ENCODE peak calls at places on chromosomes 6 and 20, in four cellular contexts. W is ascending aorta, P is choroid plexus epithelial cell, M is OCI-LY7. N is an unnamed sample.
A peak's percentile ranks its signal among the peaks of the same experiment; 100 is the strongest.

GRCh38 chr20:36482044-36482473 is 59.3 kb upstream of the MYL9 start:
- DNase-seq in P (no peak), M (no peak), W (peak; percentile 32), N (no peak)

GRCh38 chr6:115753446-115753845 is 307.2 kb downstream of the FRK start:
- DNase-seq in M (no peak), W (no peak), P (no peak), N (no peak)

GRCh38 chr20:4814696-4815252 is 93.1 kb downstream of the PRND start:
- DNase-seq in P (no peak), W (no peak), M (peak; percentile 87), N (no peak)

GRCh38 chr6:139732451-139732850 is 358.0 kb upstream of the CITED2 start:
- DNase-seq in P (peak; percentile 85), W (no peak), M (no peak), N (no peak)

GRCh38 chr20:25252686-25253421 is 5.0 kb downstream of the PYGB start:
- DNase-seq in P (no peak), M (no peak), W (no peak), N (no peak)

GRCh38 chr6:152127429-152128165 is 320.1 kb downstream of the ESR1 start:
- DNase-seq in P (no peak), W (no peak), M (no peak), N (no peak)

GRCh38 chr6:33812669-33813068 is 8.9 kb upstream of the MLN start:
- DNase-seq in P (peak; percentile 67), M (peak; percentile 39), W (no peak), N (no peak)

GRCh38 chr6:52285174-52286068 is 879 bp upstream of the MCM3 start:
- DNase-seq in W (no peak), M (peak; percentile 82), P (no peak), N (no peak)

GRCh38 chr6:5036309-5036708 is 32.5 kb upstream of the RPP40 start:
- DNase-seq in W (no peak), M (no peak), P (peak; percentile 67), N (no peak)

GRCh38 chr20:57505991-57506390 is 18.9 kb downstream of the CTCFL start:
- DNase-seq in P (no peak), W (no peak), M (no peak), N (no peak)

GRCh38 chr6:105359419-105360366 is 43.2 kb downstream of the PREP start:
- DNase-seq in M (no peak), W (no peak), P (peak; percentile 94), N (no peak)

GRCh38 chr6:97040355-97040860 is 115.9 kb downstream of the KLHL32 start:
- DNase-seq in P (no peak), W (no peak), M (no peak), N (no peak)

GRCh38 chr20:57580478-57581201 is 19.7 kb downstream of the PCK1 start:
- DNase-seq in W (no peak), M (no peak), P (no peak), N (no peak)

GRCh38 chr6:135331002-135331401 is 149.9 kb downstream of the MYB start:
- DNase-seq in W (no peak), P (peak; percentile 67), M (no peak), N (no peak)

GRCh38 chr6:28634406-28634757 is 108.7 kb downstream of the GPX5 start:
- DNase-seq in P (no peak), M (no peak), W (no peak), N (no peak)

GRCh38 chr6:137370871-137371633 is 123.1 kb downstream of the OLIG3 start:
- DNase-seq in W (no peak), P (no peak), M (peak; percentile 46), N (no peak)

GRCh38 chr20:5470943-5471342 is 154.2 kb upstream of the PROKR2 start:
- DNase-seq in P (no peak), M (no peak), W (no peak), N (no peak)

GRCh38 chr20:23106271-23106851 is 20.2 kb upstream of the CD93 start:
- DNase-seq in M (no peak), P (peak; percentile 60), W (no peak), N (no peak)

GRCh38 chr6:147700436-147701209 is 192.1 kb downstream of the SAMD5 start:
- DNase-seq in P (peak; percentile 21), W (no peak), M (no peak), N (no peak)

GRCh38 chr6:113995632-113996031 is 24.7 kb upstream of the HDAC2 start:
- DNase-seq in W (peak; percentile 11), M (no peak), P (peak; percentile 96), N (no peak)

DNA sequence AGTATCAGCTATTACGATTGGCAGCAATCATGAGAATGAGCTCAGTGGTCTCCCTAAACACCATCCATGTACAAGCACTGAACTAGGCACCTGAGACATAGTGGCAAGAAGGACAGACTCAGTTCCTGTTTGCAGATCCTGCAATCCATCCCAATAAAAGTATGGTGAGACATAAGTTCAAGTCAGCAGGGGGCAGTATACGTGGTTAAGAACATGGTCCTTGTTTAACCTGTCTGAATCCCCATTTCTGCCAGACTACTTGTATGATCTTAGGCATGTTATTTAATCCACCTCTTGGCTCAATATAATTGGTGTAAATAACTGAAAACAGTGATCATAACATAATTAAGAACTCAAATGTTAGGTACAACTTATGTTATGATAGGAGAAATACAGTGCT is 33.2 kb upstream of the PNISR start:
- DNase-seq in M (peak; percentile 43), P (peak; percentile 64), W (no peak), N (no peak)
- TF ChIP-seq CTCF in M (peak; percentile 72), P (peak; percentile 51), W (no peak), N (no peak)

DNA sequence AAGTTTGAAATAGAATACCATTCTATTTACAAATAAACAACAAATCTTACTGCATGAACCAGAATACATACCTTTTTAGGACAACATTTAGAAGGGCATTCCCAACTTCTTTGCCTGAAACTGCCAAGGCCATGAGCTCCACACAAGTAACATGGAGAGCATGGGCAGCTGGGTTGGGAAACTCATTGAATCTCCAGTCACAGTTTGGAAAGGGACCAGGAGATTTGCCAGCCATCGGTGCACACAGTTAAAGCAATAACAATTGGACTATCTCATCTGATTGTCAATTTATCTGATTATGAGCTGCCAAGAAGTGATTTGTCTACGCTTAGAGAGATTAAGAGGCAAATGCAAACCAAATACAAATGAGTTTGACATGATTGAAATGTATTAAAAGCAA is 19.9 kb downstream of the ARG1 start:
- DNase-seq in M (no peak), W (no peak), P (no peak), N (no peak)
- TF ChIP-seq CTCF in M (no peak), W (no peak), P (no peak), N (no peak)

DNA sequence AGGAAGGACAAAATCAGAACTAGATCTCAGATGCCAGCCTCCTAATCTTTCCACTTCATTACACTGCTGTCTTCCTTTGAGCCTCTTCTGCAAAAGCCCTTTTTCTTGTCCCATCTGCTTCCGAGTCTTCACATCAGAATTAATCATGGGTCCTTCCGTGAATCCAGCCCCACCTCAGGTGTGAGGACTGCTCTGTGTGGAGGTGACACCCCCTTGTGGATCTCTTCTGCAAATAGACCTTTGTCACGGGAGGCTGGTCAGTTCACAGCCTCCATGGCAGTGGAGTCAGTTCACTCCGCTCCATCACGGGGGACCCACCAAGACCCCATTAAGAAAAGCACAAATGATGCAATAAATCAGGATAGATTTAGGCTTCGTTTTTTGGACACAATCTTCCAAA is 171.1 kb downstream of the ADAT2 start:
- DNase-seq in W (no peak), P (peak; percentile 56), M (peak; percentile 3), N (no peak)
- TF ChIP-seq CTCF in W (no peak), P (peak; percentile 61), M (peak; percentile 44), N (no peak)

GRCh38 chr20:19659468-19659867 is 98.6 kb upstream of the RIN2 start:
- DNase-seq in P (no peak), W (no peak), M (no peak), N (no peak)

GRCh38 chr20:19660808-19661378 is 97.2 kb upstream of the RIN2 start:
- DNase-seq in P (no peak), W (no peak), M (no peak), N (no peak)

GRCh38 chr20:19658137-19658536 is 99.9 kb upstream of the RIN2 start:
- DNase-seq in M (no peak), W (no peak), P (no peak), N (no peak)

GRCh38 chr20:19661717-19662637 is 96.1 kb upstream of the RIN2 start:
- DNase-seq in M (peak; percentile 63), W (no peak), P (peak; percentile 89), N (peak; percentile 32)

GRCh38 chr20:19662638-19662995 is 95.4 kb upstream of the RIN2 start:
- DNase-seq in M (no peak), P (no peak), W (no peak), N (no peak)
- TF ChIP-seq CTCF in M (no peak), P (no peak), W (no peak), N (no peak)

GRCh38 chr6:46652603-46653438 is at the start of the genes CYP39A1 and SLC25A27:
- DNase-seq in W (peak; percentile 70), M (peak; percentile 90), P (peak; percentile 87), N (peak; percentile 86)
- TF ChIP-seq CTCF in W (no peak), M (no peak), P (no peak), N (no peak)

GRCh38 chr20:47532002-47532401 is 30.3 kb downstream of the NCOA3 start:
- DNase-seq in M (no peak), P (no peak), W (no peak), N (no peak)

GRCh38 chr20:47533518-47534062 is 31.9 kb downstream of the NCOA3 start:
- DNase-seq in W (no peak), P (no peak), M (no peak), N (no peak)

GRCh38 chr20:47534405-47534804 is 32.7 kb downstream of the NCOA3 start:
- DNase-seq in P (no peak), W (no peak), M (no peak), N (no peak)

GRCh38 chr20:47535994-47536393 is 34.3 kb downstream of the NCOA3 start:
- DNase-seq in M (no peak), P (no peak), W (no peak), N (no peak)

GRCh38 chr20:47535088-47535487 is 33.4 kb downstream of the NCOA3 start:
- DNase-seq in M (peak; percentile 60), P (no peak), W (no peak), N (no peak)
- TF ChIP-seq CTCF in M (peak; percentile 72), P (peak; percentile 36), W (no peak), N (no peak)

DNA sequence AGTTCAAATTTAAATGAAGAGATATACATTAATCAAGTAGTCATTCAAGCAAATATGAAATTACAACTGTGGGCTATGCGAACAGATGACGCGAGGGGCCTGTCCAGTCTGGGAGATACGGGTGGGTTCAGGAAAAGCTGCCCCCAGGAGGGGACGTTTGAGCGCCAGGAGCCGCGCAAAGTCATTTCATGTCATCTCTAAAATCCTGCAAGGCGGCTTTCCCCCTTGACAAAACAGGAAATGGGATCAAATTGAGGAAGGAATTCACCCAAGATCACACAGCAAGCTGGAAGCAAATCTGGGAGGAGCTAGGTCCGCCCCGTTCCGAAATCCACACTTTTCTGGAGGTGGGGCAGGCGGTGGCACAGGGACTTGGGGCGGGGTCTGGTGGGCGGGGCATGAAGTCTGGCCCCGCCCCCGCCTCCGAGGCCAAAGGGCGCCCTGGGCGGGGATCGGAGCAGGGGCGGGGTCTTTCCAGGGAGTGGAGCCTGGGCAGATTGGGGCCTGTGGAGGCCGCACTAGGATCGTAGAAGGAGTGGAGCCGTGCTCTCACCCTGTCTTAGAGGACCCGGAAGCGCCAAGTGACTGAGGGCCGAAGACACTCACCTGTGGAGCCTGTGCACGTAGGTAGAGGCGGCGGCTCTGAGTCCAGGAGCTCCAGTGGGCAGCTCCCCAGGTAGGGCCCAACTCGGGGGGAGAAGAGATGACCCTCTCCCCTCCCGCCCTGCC is at the start of gene LPIN3:
- DNase-seq in M (peak; percentile 55), W (peak; percentile 48), P (peak; percentile 86), N (peak; percentile 72)
- TF ChIP-seq CTCF in M (peak; percentile 4), W (no peak), P (no peak), N (no peak)